ENCODE peak calls at places on chromosomes 12 and 14, in six cellular contexts. Z is natural killer cell, U is BJ, S is dorsolateral prefrontal cortex, K is heart left ventricle, F is stomach. V is an unnamed sample.
A peak's percentile ranks its signal among the peaks of the same experiment; 100 is the strongest.

GRCh38 chr12:3655331-3655900 is 97.5 kb downstream of the CRACR2A start:
- DNase-seq in F (no peak), S (no peak), U (no peak), K (no peak), Z (no peak), V (no peak)

GRCh38 chr12:89706551-89707348 is 1.9 kb downstream of the ATP2B1 start:
- DNase-seq in K (peak; percentile 35), S (peak; percentile 26), U (no peak), Z (no peak), F (no peak), V (no peak)

GRCh38 chr14:67411820-67412421 is at the start of gene PLEK2:
- DNase-seq in U (no peak), S (no peak), Z (no peak), K (peak; percentile 37), F (peak; percentile 80), V (no peak)

GRCh38 chr12:90897981-90898380 is 57.0 kb downstream of the CCER1 start:
- DNase-seq in U (no peak), K (no peak), S (no peak), Z (no peak), F (no peak), V (no peak)

GRCh38 chr12:84698576-84699333 is 213.8 kb downstream of the SLC6A15 start:
- DNase-seq in F (no peak), Z (no peak), K (no peak), S (no peak), U (no peak), V (no peak)

GRCh38 chr12:115079760-115080159 is 395.8 kb upstream of the TBX3 start:
- DNase-seq in Z (no peak), U (no peak), F (no peak), S (no peak), K (no peak), V (no peak)

GRCh38 chr14:89540830-89541470 is 123.9 kb upstream of the FOXN3 start:
- DNase-seq in U (peak; percentile 82), F (no peak), K (no peak), Z (no peak), S (no peak), V (no peak)

GRCh38 chr12:14982562-14982961 is 9.7 kb downstream of the PDE6H start:
- DNase-seq in K (no peak), S (no peak), Z (no peak), F (no peak), U (no peak), V (no peak)

GRCh38 chr14:98926151-98926550 is 345.8 kb downstream of the BCL11B start:
- DNase-seq in K (no peak), S (no peak), Z (no peak), U (no peak), F (no peak), V (no peak)

GRCh38 chr14:92848941-92849340 is 54.8 kb downstream of the GOLGA5 start:
- DNase-seq in F (no peak), Z (no peak), U (no peak), S (no peak), K (no peak), V (no peak)

GRCh38 chr12:112916270-112916669 is 9.5 kb downstream of the OAS1 start:
- DNase-seq in Z (no peak), U (no peak), F (peak; percentile 56), K (no peak), S (no peak), V (no peak)

GRCh38 chr14:76355771-76356170 is 20.2 kb upstream of the ESRRB start:
- DNase-seq in K (no peak), Z (no peak), F (no peak), U (no peak), S (no peak), V (no peak)

GRCh38 chr12:52474212-52474611 is 607 bp upstream of the KRT6C start:
- DNase-seq in U (no peak), Z (no peak), F (no peak), K (no peak), S (no peak), V (no peak)

GRCh38 chr12:52473738-52474137 is at the start of gene KRT6C:
- DNase-seq in S (no peak), F (no peak), U (no peak), Z (no peak), K (no peak), V (no peak)

GRCh38 chr12:52464921-52465320 is 8.7 kb downstream of the KRT6C start:
- DNase-seq in Z (no peak), K (no peak), S (no peak), F (no peak), U (no peak), V (no peak)

DNA sequence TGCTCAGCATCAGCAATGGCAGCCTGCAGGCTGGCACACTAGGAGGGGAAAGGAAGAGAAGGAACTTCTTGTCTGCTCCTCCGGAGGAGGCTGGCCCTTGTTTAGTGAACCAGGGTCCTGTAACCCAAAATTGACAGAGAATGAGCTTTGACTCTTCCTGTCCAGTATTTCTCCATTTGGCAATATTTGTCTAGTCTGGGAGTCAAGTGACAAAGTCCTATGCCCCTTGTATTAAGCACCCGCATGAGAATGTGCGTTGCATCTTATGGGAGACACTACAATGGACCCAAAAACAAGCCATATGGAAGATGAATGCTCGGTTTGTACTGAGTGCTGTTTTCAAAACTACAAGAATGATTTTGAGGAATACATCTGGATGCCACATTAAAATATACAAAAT is 3.8 kb downstream of the KRT6C start:
- DNase-seq in Z (no peak), K (no peak), U (no peak), S (no peak), F (no peak), V (no peak)
- TF ChIP-seq CTCF in Z (no peak), K (no peak), U (no peak), S (no peak), F (no peak), V (no peak)

GRCh38 chr12:63770375-63770774 is 9.3 kb upstream of the RXYLT1 start:
- DNase-seq in K (no peak), U (no peak), F (no peak), Z (no peak), S (no peak), V (no peak)

GRCh38 chr12:63764481-63764880 is 15.2 kb upstream of the RXYLT1 start:
- DNase-seq in F (no peak), K (no peak), Z (no peak), U (no peak), S (no peak), V (no peak)

DNA sequence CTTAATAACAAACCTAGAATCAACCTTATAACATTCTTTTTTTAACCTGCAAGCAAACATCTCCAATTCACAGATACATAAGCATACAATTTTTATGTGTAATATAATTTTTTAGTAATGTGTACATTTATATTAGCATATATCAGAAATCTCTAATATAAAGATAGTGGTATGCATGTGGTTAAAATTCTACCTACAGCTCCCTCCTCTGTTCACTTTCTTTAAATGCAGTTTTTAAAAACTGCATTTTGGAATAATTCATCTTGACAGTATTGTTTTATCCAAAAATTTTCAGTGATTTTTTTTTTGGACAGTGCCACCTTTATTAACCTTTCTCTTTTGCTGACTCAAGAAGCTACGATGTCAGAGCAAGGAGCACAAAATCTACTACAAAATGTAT is 13.2 kb upstream of the RXYLT1 start:
- DNase-seq in Z (no peak), F (no peak), S (no peak), K (no peak), U (no peak), V (no peak)
- TF ChIP-seq CTCF in Z (no peak), F (no peak), S (peak; percentile 23), K (peak; percentile 9), U (no peak), V (peak; percentile 86)

DNA sequence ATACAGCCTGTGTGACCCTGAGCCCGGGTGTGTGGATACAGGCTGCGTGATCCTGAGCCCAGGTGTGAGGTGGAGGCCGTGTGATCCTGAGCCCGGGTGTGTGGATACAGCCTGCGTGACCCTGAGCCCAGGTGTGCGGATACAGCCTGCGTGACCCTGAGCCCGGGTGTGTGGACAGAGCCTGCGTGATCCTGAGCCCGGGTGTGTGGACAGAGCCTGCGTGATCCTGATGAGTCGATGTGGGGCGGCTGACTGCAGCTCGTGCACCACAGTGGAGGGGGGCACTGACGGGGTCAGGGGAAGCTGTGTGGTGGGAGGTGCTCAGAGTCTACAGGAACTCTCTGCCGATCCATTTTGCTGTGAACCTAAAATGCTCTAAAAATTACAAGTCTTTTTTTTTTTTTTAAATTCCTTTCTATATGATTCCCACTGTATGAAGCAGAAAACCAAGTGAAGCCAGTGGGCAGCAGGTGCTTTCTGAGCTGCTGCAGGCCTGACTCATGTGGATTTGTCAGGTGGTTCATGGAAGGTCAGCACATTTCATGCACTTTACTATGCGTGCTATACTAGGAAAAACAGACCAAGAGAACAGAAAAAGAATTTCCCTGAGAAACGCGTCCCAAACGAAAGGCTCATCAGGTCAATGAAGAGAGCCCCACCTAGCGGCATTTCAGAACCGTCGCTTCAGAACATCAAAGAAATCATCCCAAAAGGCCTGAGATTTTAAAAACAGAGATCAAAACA is 19.3 kb downstream of the BRF1 start:
- DNase-seq in Z (no peak), U (peak; percentile 29), F (no peak), S (peak; percentile 26), K (no peak), V (no peak)
- TF ChIP-seq CTCF in Z (peak; percentile 35), U (peak; percentile 78), F (no peak), S (peak; percentile 81), K (peak; percentile 49), V (peak; percentile 86)

DNA sequence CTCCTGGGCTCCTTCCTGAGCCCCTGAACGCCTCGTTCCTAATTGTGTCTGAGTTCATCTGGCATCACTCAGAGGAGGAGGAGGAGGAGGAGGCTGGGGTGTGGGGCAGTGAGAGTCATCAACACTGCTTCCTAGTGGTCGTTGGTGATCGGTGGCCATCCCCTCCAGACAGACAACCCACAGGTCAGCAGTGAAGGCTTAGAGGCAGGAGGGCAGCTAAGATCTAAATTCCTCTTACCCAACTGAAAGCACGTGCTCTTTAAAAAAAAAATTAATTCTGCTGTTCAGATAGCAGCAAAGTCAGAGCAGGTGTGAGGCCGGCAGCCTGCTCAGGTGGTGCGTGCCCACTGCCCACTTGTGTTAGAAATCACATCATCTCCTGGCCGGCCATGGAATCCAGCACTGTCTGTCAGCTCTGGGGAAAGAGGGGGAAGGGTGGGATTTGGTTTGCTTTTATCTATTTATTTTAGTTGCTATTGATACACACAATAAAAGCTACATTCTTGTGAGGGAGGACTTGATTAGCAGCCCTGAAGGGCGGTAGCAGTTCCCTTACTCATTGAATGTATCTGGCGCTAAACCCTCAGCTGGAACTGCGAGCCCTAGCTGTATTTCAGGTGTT is 46.6 kb downstream of the PPP2R5C start:
- DNase-seq in K (no peak), F (no peak), U (no peak), S (no peak), Z (no peak), V (no peak)
- TF ChIP-seq CTCF in K (no peak), F (no peak), U (no peak), S (no peak), Z (no peak), V (no peak)

V was measured in chondrocyte.